ENCODE peak calls at places on chromosomes 3 and 15, in eight cellular contexts. P is choroid plexus epithelial cell; U is mesothelial cell of epicardium; R is EH; L is T-cell; A is HFFc6; M is stimulated activated CD4-positive, alpha-beta T cell treated with anti-CD3 and anti-CD28 coated beads, Interleukin-1b, Interleukin-23, amount 100 ng/mL, for 48 hours; V is NCI-H1417. X is an unnamed sample.

GRCh38 chr3:110749006-110749405 is 322.6 kb upstream of the NECTIN3 start:
- DNase-seq in U (no peak), M (no peak), P (no peak), R (no peak), A (no peak), L (no peak), V (no peak), X (no peak)

GRCh38 chr3:56197259-56197965 is 270.9 kb downstream of the ERC2 start:
- DNase-seq in L (no peak), V (no peak), M (no peak), P (peak; percentile 12), A (no peak), U (no peak), R (no peak), X (no peak)

GRCh38 chr15:83815506-83815905 is 161.6 kb downstream of the ADAMTSL3 start:
- DNase-seq in A (no peak), P (no peak), U (no peak), L (no peak), V (no peak), R (no peak), M (no peak), X (no peak)

GRCh38 chr15:39511915-39512260 is 69.0 kb upstream of the THBS1 start:
- DNase-seq in V (no peak), U (no peak), A (peak; percentile 61), P (peak; percentile 74), L (no peak), M (no peak), R (peak; percentile 84), X (no peak)

GRCh38 chr3:111610189-111610588 is 15.0 kb upstream of the ZBED2 start:
- DNase-seq in V (peak; percentile 49), R (no peak), M (no peak), P (no peak), A (no peak), U (no peak), L (peak; percentile 33), X (peak; percentile 16)

GRCh38 chr3:51123531-51123930 is 261.6 kb upstream of the MANF start:
- DNase-seq in A (no peak), L (no peak), M (no peak), U (no peak), V (no peak), P (no peak), R (no peak), X (no peak)

GRCh38 chr15:40016224-40016865 is 22.6 kb downstream of the SRP14 start:
- DNase-seq in U (no peak), V (no peak), L (no peak), M (no peak), A (no peak), R (no peak), P (peak; percentile 78), X (no peak)

GRCh38 chr3:49813497-49814174 is at the start of gene UBA7:
- DNase-seq in U (no peak), V (no peak), L (no peak), A (peak; percentile 38), M (no peak), P (peak; percentile 88), R (peak; percentile 82), X (no peak)

X was measured in T-helper 9 cell.